ENCODE peak calls at places on chromosomes 2 and 18, in ten cellular contexts. D is fibroblast of lung, Y is colonic mucosa, T is PC-3, E is IMR-90, P is keratinocyte, U is GM23248, A is neural progenitor cell, B is K562, V is endodermal cell. W is an unnamed sample. For H3K9me3, the result is how much of the 10 kb centered on the place peaks cover.

GRCh38 chr2:34188464-34188863 is 589.4 kb upstream of the FAM98A start:
- DNase-seq in P (no peak), U (no peak), V (no peak), E (no peak), D (no peak), Y (no peak), A (no peak), B (no peak), T (no peak), W (no peak)

GRCh38 chr18:24530630-24531111 is 70.2 kb downstream of the HRH4 start:
- DNase-seq in U (peak), A (no peak), V (no peak), E (peak), B (peak), P (no peak), D (peak), Y (no peak), T (peak), W (no peak)

GRCh38 chr2:125696573-125696972 is 959.4 kb upstream of the GYPC start:
- DNase-seq in Y (peak), V (no peak), B (no peak), D (no peak), P (no peak), U (no peak), E (no peak), T (peak), A (no peak), W (no peak)

GRCh38 chr2:224442092-224442999 is 40.4 kb upstream of the FAM124B start:
- DNase-seq in B (no peak), V (no peak), A (no peak), E (no peak), U (peak), D (peak), Y (peak), P (no peak), T (peak), W (peak)

GRCh38 chr2:238790877-238791276 is 57.0 kb upstream of the TWIST2 start:
- DNase-seq in V (peak), B (no peak), U (peak), D (peak), E (no peak), Y (no peak), A (no peak), P (no peak), T (no peak), W (no peak)

GRCh38 chr2:69937968-69938367 is 23.1 kb downstream of the MXD1 start:
- DNase-seq in P (no peak), U (no peak), V (no peak), A (no peak), D (no peak), B (no peak), E (no peak), Y (no peak), T (no peak), W (no peak)

GRCh38 chr18:49174478-49174877 is 223.7 kb upstream of the SMAD7 start:
- DNase-seq in D (peak), U (peak), B (no peak), P (no peak), E (peak), T (no peak), Y (no peak), V (no peak), A (no peak), W (peak)

GRCh38 chr2:1556286-1556685 is 143.0 kb downstream of the TPO start:
- DNase-seq in D (no peak), U (no peak), P (no peak), V (no peak), T (no peak), E (no peak), Y (no peak), A (no peak), B (no peak), W (no peak)

GRCh38 chr18:38751897-38752296 is 1186.3 kb upstream of the CELF4 start:
- DNase-seq in D (peak), E (no peak), A (no peak), U (no peak), Y (no peak), B (no peak), P (no peak), V (no peak), T (no peak), W (no peak)

GRCh38 chr2:110838657-110839357 is 106.4 kb downstream of the ACOXL start:
- DNase-seq in A (no peak), U (no peak), P (no peak), T (no peak), Y (no peak), B (no peak), D (no peak), V (no peak), E (no peak), W (no peak)

GRCh38 chr2:47031909-47032668 is 116.5 kb upstream of the MCFD2 start:
- DNase-seq in B (no peak), A (no peak), V (no peak), T (peak), E (no peak), D (no peak), P (peak), U (peak), Y (no peak), W (no peak)

GRCh38 chr2:154375625-154376020 is 322.9 kb upstream of the KCNJ3 start:
- DNase-seq in U (peak), B (no peak), A (peak), V (peak), T (peak), P (no peak), E (no peak), Y (no peak), D (peak), W (peak)

GRCh38 chr2:19409001-19409400 is 50.6 kb upstream of the OSR1 start:
- DNase-seq in V (no peak), E (no peak), U (peak), T (no peak), D (peak), Y (no peak), B (no peak), A (no peak), P (no peak), W (peak)

GRCh38 chr18:22434973-22435608 is 17.4 kb upstream of the CTAGE1 start:
- DNase-seq in A (no peak), P (no peak), U (peak), Y (no peak), D (peak), V (no peak), T (peak), E (peak), B (peak), W (peak)

GRCh38 chr2:140586379-140586778 is 1544.4 kb downstream of the LRP1B start:
- DNase-seq in E (peak), V (peak), T (peak), P (no peak), U (peak), D (peak), A (peak), B (no peak), Y (peak), W (no peak)

GRCh38 chr2:236748801-236749200 is 179.2 kb downstream of the ACKR3 start:
- DNase-seq in U (peak), B (no peak), A (peak), P (no peak), T (no peak), E (no peak), V (no peak), Y (no peak), D (no peak), W (no peak)

GRCh38 chr18:50297621-50298442 is 10.3 kb upstream of the CXXC1 start:
- DNase-seq in Y (peak), P (no peak), E (peak), V (peak), D (peak), B (no peak), T (no peak), U (peak), A (peak), W (peak)

GRCh38 chr2:166090346-166090745 is 37.5 kb downstream of the SCN1A start:
- DNase-seq in B (no peak), V (no peak), E (peak), D (peak), A (no peak), P (no peak), Y (no peak), U (peak), T (no peak), W (peak)

GRCh38 chr2:213816583-213816982 is 532.3 kb downstream of the SPAG16 start:
- DNase-seq in B (no peak), U (no peak), D (no peak), V (no peak), T (no peak), Y (no peak), A (no peak), P (no peak), E (no peak), W (no peak)

GRCh38 chr2:191614759-191615158 is 63.2 kb upstream of the NABP1 start:
- DNase-seq in E (no peak), P (no peak), B (no peak), T (no peak), D (no peak), U (no peak), Y (no peak), A (no peak), V (no peak), W (no peak)

GRCh38 chr2:74148457-74149248 is 941 bp upstream of the BOLA3 start:
- DNase-seq in B (peak), U (peak), V (no peak), P (no peak), E (no peak), A (no peak), Y (no peak), T (no peak), D (no peak), W (no peak)

GRCh38 chr2:127101048-127101611 is 5.8 kb downstream of the BIN1 start:
- DNase-seq in B (no peak), E (no peak), Y (no peak), U (no peak), P (no peak), D (no peak), T (no peak), V (no peak), A (no peak), W (no peak)

GRCh38 chr18:54888933-54889332 is 60.7 kb downstream of the RAB27B start:
- DNase-seq in Y (no peak), E (peak), A (no peak), D (peak), T (no peak), B (no peak), V (no peak), U (peak), P (no peak), W (peak)

GRCh38 chr18:78527984-78528383 is 451.6 kb upstream of the SALL3 start:
- DNase-seq in Y (no peak), U (no peak), P (no peak), E (no peak), A (no peak), B (no peak), V (no peak), D (no peak), T (no peak), W (no peak)

DNA sequence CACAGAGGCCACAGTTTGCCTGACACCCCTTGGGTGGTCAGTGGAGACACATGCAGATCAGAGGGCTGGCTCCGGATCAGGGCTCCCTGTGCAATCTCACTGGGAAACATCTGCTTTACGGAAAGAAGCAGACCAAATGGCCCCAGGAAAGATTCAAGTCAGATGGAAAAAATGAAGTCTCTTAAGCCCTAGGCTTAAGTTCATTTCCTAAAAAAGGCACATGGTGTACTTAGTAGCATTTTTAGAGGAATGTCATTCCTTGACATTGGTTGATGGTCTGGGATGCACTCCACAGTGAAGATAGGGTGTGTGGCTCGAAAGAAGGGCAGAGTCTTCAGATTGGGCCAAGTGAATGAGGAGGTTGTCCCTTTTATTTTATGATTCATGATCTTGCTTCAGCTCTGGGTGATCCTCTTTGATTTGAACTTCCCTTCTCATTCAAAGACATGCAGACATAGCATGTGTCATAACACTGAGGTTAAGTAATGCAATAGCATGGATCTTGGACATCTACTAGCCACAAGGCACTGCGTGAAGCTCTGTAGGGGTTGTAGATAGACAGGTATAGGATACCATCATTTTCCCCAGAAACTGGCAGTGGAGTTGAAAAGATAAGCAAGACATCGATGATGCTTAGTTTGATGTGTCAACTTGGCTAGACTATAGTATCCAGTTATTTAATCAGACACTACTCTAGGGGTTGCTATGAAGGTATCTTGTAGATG is 56.5 kb downstream of the KCNE4 start:
- DNase-seq in D (no peak), T (no peak), E (no peak), A (no peak), U (peak), Y (no peak), B (no peak), V (no peak), P (no peak), W (peak)
- H3K9ac ChIP-seq in D (no peak), T (no peak), E (no peak), A (no peak), U (no peak), Y (no peak), B (no peak), V (no peak), P (no peak), W (no peak)

DNA sequence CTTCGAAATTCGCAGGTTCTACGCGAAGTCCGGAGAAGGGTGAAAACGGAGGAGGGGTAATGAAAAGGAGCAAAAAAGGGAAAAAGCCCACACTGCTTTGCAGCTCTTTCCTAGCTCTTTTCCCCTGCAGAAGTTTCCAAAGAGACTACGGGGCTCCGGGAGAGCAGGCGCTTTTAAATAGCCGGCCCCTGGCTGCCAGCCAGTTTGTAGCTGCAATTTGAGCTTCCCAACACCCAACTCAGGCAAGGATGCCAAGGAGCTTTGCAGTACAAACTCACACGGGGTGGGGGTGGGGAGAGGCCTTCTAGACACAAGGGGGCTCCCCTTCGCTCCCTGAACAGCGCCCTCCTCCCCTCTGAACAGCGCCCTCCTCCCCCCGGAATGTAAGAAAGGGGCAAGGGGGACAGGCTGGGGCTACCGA is at the start of gene IGFBP5:
- DNase-seq in E (peak), P (no peak), Y (peak), T (peak), D (peak), V (peak), B (no peak), U (peak), A (peak), W (peak)
- H3K4me3 ChIP-seq in E (peak), P (peak), Y (peak), T (peak), D (peak), V (peak), B (no peak), U (peak), A (peak), W (peak)

GRCh38 chr2:6832556-6832955 is 33.2 kb downstream of the CMPK2 start:
- DNase-seq in E (no peak), Y (no peak), D (no peak), A (no peak), P (no peak), V (no peak), T (no peak), B (no peak), U (no peak), W (no peak)
- H3K9me3 ChIP-seq in E (under half), Y (under half), D (under half), A (under half), P (under half), V (under half), T (under half), B (under half), U (under half), W (under half)

DNA sequence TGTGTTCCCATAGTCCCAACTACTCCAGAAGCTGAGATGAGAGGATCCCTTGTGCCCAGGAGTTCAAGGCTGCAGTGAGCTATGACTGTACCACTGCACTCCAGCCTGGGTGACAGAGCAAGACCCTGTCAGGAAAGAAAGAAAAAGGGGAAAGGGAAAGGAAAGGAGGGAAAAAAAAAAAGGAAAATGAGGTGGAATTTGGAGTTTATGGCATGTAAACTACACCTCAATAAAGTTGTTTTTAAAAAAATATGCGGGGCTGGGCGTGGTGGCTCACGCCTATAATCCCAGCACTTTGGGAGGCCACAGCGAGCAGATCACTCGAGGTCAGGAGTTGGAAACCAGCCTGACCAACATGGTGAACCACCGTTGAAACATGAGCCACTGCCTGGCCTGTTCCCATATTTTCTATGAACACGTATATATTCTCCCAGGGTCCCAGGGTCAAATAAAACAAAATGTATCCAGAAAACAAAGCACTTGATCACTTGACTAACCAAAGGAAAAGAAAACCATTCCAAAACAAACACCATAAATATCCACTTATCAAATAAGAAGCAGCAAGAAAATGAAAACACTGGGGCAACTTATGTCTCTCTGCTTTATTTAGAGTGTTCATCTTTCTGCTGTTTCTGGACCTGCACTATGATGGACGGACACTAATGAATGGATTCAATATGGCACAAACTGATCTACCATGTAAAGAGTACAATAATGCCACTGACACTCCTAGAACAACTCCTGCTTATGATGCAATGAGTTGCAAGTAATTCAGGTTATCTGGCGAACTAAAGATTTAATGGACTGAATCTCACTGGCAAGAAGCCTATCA is 56.8 kb downstream of the ASXL2 start:
- DNase-seq in V (no peak), E (peak), P (no peak), A (no peak), B (peak), Y (no peak), D (peak), U (no peak), T (peak), W (no peak)
- H3K9ac ChIP-seq in V (no peak), E (no peak), P (no peak), A (no peak), B (peak), Y (no peak), D (no peak), U (no peak), T (no peak), W (peak)

GRCh38 chr2:104846182-104846954 is 7.5 kb upstream of the POU3F3 start:
- DNase-seq in B (no peak), D (no peak), U (no peak), A (no peak), P (no peak), V (no peak), T (no peak), Y (no peak), E (no peak), W (no peak)

GRCh38 chr2:104846955-104847820 is 6.7 kb upstream of the POU3F3 start:
- DNase-seq in P (no peak), D (no peak), Y (no peak), A (peak), V (no peak), U (no peak), B (no peak), T (no peak), E (no peak), W (no peak)

GRCh38 chr2:104847821-104848160 is 6.1 kb upstream of the POU3F3 start:
- DNase-seq in A (no peak), V (no peak), U (no peak), P (no peak), D (no peak), T (no peak), B (no peak), E (no peak), Y (no peak), W (no peak)

GRCh38 chr2:104845552-104845931 is 8.4 kb upstream of the POU3F3 start:
- DNase-seq in B (no peak), A (peak), P (no peak), V (peak), D (no peak), T (no peak), Y (no peak), E (no peak), U (no peak), W (no peak)

GRCh38 chr2:104844813-104845551 is 8.9 kb upstream of the POU3F3 start:
- DNase-seq in Y (no peak), D (no peak), T (no peak), E (no peak), B (peak), U (no peak), P (no peak), V (peak), A (peak), W (no peak)
- H3K4me3 ChIP-seq in Y (no peak), D (no peak), T (no peak), E (no peak), B (no peak), U (no peak), P (no peak), V (peak), A (peak), W (no peak)

DNA sequence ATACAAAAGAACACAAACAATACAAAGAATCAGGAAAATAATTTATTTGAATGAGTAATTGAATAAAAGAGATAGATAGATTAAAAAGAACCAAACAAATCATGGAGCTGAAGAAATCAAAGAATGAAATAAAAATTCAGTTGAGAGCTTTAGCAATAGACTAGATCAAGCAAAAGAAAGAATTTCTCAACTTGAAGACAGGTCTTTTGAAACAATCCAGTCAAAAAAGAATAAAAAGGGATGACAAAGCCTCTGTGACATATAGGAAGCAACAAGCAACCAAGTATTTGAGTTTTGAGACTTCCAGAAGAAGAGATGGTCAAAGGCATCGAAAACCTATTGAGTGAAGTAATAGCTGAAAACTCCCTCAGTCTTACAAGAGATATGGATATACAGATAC is 108.8 kb downstream of the FAM117B start:
- DNase-seq in D (no peak), B (no peak), A (no peak), U (no peak), T (no peak), V (no peak), P (no peak), E (no peak), Y (no peak), W (no peak)
- H3K9me3 ChIP-seq in D (under half), B (under half), A (under half), U (under half), T (under half), V (under half), P (under half), E (under half), Y (under half), W (under half)

GRCh38 chr2:217900780-217901360 is 101.9 kb downstream of the TNS1 start:
- DNase-seq in T (no peak), Y (no peak), U (no peak), E (no peak), B (no peak), A (no peak), D (no peak), P (no peak), V (no peak), W (no peak)
- H3K9ac ChIP-seq in T (no peak), Y (no peak), U (no peak), E (peak), B (no peak), A (no peak), D (no peak), P (no peak), V (no peak), W (peak)

DNA sequence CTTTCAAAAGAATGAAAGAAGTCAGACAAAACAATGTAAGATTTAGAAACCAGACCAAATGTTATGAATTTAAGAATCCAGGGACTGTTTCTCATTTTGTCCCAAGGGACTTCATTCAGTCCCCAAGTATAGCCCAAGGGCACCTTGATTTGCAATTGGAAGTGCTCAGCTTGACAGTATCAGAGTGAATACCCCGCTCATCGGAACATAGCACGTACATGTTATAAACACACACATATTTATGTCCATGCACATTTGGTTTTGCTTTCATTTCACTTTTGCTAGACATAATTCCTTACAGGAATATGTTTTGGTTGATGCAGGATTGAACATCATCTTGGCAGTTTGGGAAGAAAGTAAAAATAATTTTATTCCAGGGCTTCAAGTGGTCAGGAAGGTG is 100.2 kb downstream of the PID1 start:
- DNase-seq in D (peak), E (no peak), P (no peak), T (no peak), A (no peak), V (no peak), U (peak), B (no peak), Y (no peak), W (peak)
- H3K4me3 ChIP-seq in D (peak), E (no peak), P (no peak), T (no peak), A (no peak), V (no peak), U (no peak), B (no peak), Y (no peak), W (peak)

GRCh38 chr18:79896746-79897145 is 54.7 kb downstream of the SLC66A2 start:
- DNase-seq in V (no peak), B (no peak), T (no peak), A (no peak), E (peak), D (no peak), U (peak), Y (no peak), P (no peak), W (no peak)
- H3K9me3 ChIP-seq in V (half or more), B (under half), T (under half), A (under half), E (under half), D (under half), U (under half), Y (under half), P (under half), W (half or more)

W was measured in adipocyte.